ENCODE peak calls at places on chromosomes 6 and 20, in seven cellular contexts. One of them, this sample, is unnamed.

GRCh38 chr20:53940883-53941546 is 129.4 kb downstream of the BCAS1 start:
- DNase-seq in upper lobe of right lung: no peak
- DNase-seq in endothelial cell: no peak
- DNase-seq in HCT116: no peak
- DNase-seq in esophagus squamous epithelium: no peak
- DNase-seq in lung: no peak
- DNase-seq in GM13977: no peak
- DNase-seq in this sample: no peak

GRCh38 chr6:30194797-30195690 is 18.2 kb downstream of the TRIM26 start:
- DNase-seq in HCT116: no peak
- DNase-seq in lung: no peak
- DNase-seq in GM13977: no peak
- DNase-seq in endothelial cell: no peak
- DNase-seq in upper lobe of right lung: no peak
- DNase-seq in esophagus squamous epithelium: no peak
- DNase-seq in this sample: no peak

GRCh38 chr6:123953920-123954319 is 150.3 kb downstream of the NKAIN2 start:
- DNase-seq in lung: no peak
- DNase-seq in GM13977: no peak
- DNase-seq in HCT116: no peak
- DNase-seq in endothelial cell: no peak
- DNase-seq in upper lobe of right lung: no peak
- DNase-seq in esophagus squamous epithelium: no peak
- DNase-seq in this sample: no peak

GRCh38 chr6:42909835-42910234 is 6.0 kb upstream of the PTCRA start:
- DNase-seq in HCT116: no peak
- DNase-seq in GM13977: no peak
- DNase-seq in lung: no peak
- DNase-seq in esophagus squamous epithelium: no peak
- DNase-seq in upper lobe of right lung: no peak
- DNase-seq in endothelial cell: no peak
- DNase-seq in this sample: no peak

GRCh38 chr6:42450314-42451145 is 1.2 kb downstream of the TRERF1 start:
- DNase-seq in GM13977: no peak
- DNase-seq in upper lobe of right lung: no peak
- DNase-seq in HCT116: no peak
- DNase-seq in endothelial cell: no peak
- DNase-seq in lung: no peak
- DNase-seq in esophagus squamous epithelium: no peak
- DNase-seq in this sample: no peak

GRCh38 chr6:4698901-4699659 is 77.1 kb upstream of the CDYL start:
- DNase-seq in esophagus squamous epithelium: no peak
- DNase-seq in endothelial cell: no peak
- DNase-seq in lung: no peak
- DNase-seq in upper lobe of right lung: no peak
- DNase-seq in GM13977: no peak
- DNase-seq in HCT116: no peak
- DNase-seq in this sample: no peak

GRCh38 chr6:37077459-37078296 is 72.2 kb downstream of the FGD2 start:
- DNase-seq in upper lobe of right lung: peak
- DNase-seq in lung: peak
- DNase-seq in esophagus squamous epithelium: no peak
- DNase-seq in HCT116: no peak
- DNase-seq in endothelial cell: no peak
- DNase-seq in GM13977: no peak
- DNase-seq in this sample: no peak

GRCh38 chr20:16661738-16662137 is 68.1 kb upstream of the SNRPB2 start:
- DNase-seq in GM13977: no peak
- DNase-seq in HCT116: no peak
- DNase-seq in lung: no peak
- DNase-seq in upper lobe of right lung: no peak
- DNase-seq in esophagus squamous epithelium: no peak
- DNase-seq in endothelial cell: no peak
- DNase-seq in this sample: no peak

GRCh38 chr20:39645130-39645529 is 683.0 kb downstream of the DHX35 start:
- DNase-seq in upper lobe of right lung: no peak
- DNase-seq in GM13977: no peak
- DNase-seq in HCT116: no peak
- DNase-seq in endothelial cell: no peak
- DNase-seq in esophagus squamous epithelium: no peak
- DNase-seq in lung: no peak
- DNase-seq in this sample: no peak

GRCh38 chr6:134698228-134698627 is 251.7 kb downstream of the ALDH8A1 start:
- DNase-seq in esophagus squamous epithelium: no peak
- DNase-seq in GM13977: no peak
- DNase-seq in endothelial cell: no peak
- DNase-seq in upper lobe of right lung: no peak
- DNase-seq in HCT116: no peak
- DNase-seq in lung: no peak
- DNase-seq in this sample: no peak

GRCh38 chr20:3239026-3239866 is at the start of gene SLC4A11:
- DNase-seq in upper lobe of right lung: peak
- DNase-seq in HCT116: peak
- DNase-seq in endothelial cell: peak
- DNase-seq in esophagus squamous epithelium: no peak
- DNase-seq in GM13977: peak
- DNase-seq in lung: peak
- DNase-seq in this sample: peak

GRCh38 chr6:8175046-8175777 is 72.9 kb upstream of the EEF1E1 start:
- DNase-seq in GM13977: no peak
- DNase-seq in HCT116: no peak
- DNase-seq in esophagus squamous epithelium: no peak
- DNase-seq in upper lobe of right lung: no peak
- DNase-seq in endothelial cell: no peak
- DNase-seq in lung: no peak
- DNase-seq in this sample: no peak

GRCh38 chr6:93787841-93788240 is 368.5 kb upstream of the EPHA7 start:
- DNase-seq in GM13977: no peak
- DNase-seq in esophagus squamous epithelium: no peak
- DNase-seq in upper lobe of right lung: no peak
- DNase-seq in endothelial cell: no peak
- DNase-seq in lung: no peak
- DNase-seq in HCT116: no peak
- DNase-seq in this sample: no peak

GRCh38 chr20:57795977-57796560 is 86.3 kb upstream of the PMEPA1 start:
- DNase-seq in esophagus squamous epithelium: no peak
- DNase-seq in lung: no peak
- DNase-seq in upper lobe of right lung: no peak
- DNase-seq in endothelial cell: no peak
- DNase-seq in GM13977: no peak
- DNase-seq in HCT116: no peak
- DNase-seq in this sample: no peak

GRCh38 chr20:50992336-50992732 is 30.6 kb downstream of the KCNG1 start:
- DNase-seq in esophagus squamous epithelium: no peak
- DNase-seq in GM13977: no peak
- DNase-seq in upper lobe of right lung: no peak
- DNase-seq in lung: no peak
- DNase-seq in endothelial cell: no peak
- DNase-seq in HCT116: no peak
- DNase-seq in this sample: no peak

GRCh38 chr6:170420791-170421776 is 114.5 kb downstream of the FAM120B start:
- DNase-seq in esophagus squamous epithelium: no peak
- DNase-seq in HCT116: no peak
- DNase-seq in lung: no peak
- DNase-seq in endothelial cell: no peak
- DNase-seq in GM13977: no peak
- DNase-seq in upper lobe of right lung: no peak
- DNase-seq in this sample: no peak

GRCh38 chr6:170424634-170425126 is 118.1 kb downstream of the FAM120B start:
- DNase-seq in HCT116: no peak
- DNase-seq in GM13977: no peak
- DNase-seq in endothelial cell: no peak
- DNase-seq in lung: no peak
- DNase-seq in upper lobe of right lung: no peak
- DNase-seq in esophagus squamous epithelium: no peak
- DNase-seq in this sample: no peak

GRCh38 chr6:170423030-170423429 is 116.5 kb downstream of the FAM120B start:
- DNase-seq in lung: no peak
- DNase-seq in endothelial cell: peak
- DNase-seq in upper lobe of right lung: no peak
- DNase-seq in esophagus squamous epithelium: no peak
- DNase-seq in HCT116: no peak
- DNase-seq in GM13977: no peak
- DNase-seq in this sample: peak

GRCh38 chr6:170421921-170422320 is 115.4 kb downstream of the FAM120B start:
- DNase-seq in upper lobe of right lung: no peak
- DNase-seq in esophagus squamous epithelium: no peak
- DNase-seq in GM13977: no peak
- DNase-seq in HCT116: no peak
- DNase-seq in lung: no peak
- DNase-seq in endothelial cell: no peak
- DNase-seq in this sample: no peak

DNA sequence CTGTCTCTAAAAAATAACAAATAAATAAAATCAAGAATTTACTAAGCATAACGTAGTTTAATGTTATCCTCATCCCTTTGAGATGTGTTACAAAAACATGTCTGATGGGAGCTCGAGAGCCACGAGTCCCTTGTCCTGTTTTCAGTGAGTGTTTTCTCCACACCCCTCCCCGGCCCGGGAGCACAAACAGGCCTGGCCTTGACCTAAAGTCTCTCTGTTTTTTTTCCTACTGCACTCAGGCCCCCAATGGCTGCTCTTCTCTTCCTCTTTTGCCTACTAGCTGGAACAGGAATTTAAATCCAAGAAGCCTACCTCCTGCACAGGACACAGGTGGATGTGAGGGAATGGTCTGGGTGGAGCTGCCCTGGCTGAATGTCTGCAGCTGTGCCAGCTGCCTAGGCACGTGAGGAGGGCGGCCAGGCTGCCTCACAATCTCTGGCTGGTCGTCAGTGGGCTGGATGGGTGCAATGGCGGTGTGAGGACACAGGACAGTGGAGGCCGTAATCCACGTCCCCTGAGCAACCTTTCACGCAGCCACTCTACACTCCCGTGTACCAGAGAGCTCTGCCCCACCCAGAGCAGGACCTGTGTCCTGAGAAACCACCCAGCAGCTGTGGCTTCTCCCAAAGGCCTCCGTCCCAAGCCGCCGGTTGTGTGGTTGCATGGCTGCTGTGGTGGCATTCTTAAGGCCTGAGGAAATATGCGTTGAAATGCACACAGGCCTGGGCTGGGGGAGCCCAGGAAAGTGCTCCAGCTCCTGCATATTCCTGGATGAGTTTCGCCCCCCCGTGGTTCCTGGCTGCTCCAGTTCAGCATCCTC is 117.5 kb downstream of the FAM120B start:
- DNase-seq in upper lobe of right lung: no peak
- DNase-seq in endothelial cell: no peak
- DNase-seq in esophagus squamous epithelium: no peak
- DNase-seq in HCT116: no peak
- DNase-seq in lung: no peak
- DNase-seq in GM13977: no peak
- DNase-seq in this sample: no peak
- TF ChIP-seq CTCF in upper lobe of right lung: no peak
- TF ChIP-seq CTCF in endothelial cell: no peak
- TF ChIP-seq CTCF in esophagus squamous epithelium: no peak
- TF ChIP-seq CTCF in HCT116: no peak
- TF ChIP-seq CTCF in lung: no peak
- TF ChIP-seq CTCF in GM13977: no peak
- TF ChIP-seq CTCF in this sample: no peak

GRCh38 chr20:32784369-32785080 is 22.3 kb downstream of the DNMT3B start:
- DNase-seq in HCT116: no peak
- DNase-seq in lung: no peak
- DNase-seq in GM13977: no peak
- DNase-seq in endothelial cell: no peak
- DNase-seq in upper lobe of right lung: no peak
- DNase-seq in esophagus squamous epithelium: no peak
- DNase-seq in this sample: no peak

GRCh38 chr20:32779500-32780215 is 17.5 kb downstream of the DNMT3B start:
- DNase-seq in HCT116: no peak
- DNase-seq in endothelial cell: peak
- DNase-seq in lung: no peak
- DNase-seq in GM13977: no peak
- DNase-seq in upper lobe of right lung: no peak
- DNase-seq in esophagus squamous epithelium: no peak
- DNase-seq in this sample: no peak

GRCh38 chr20:32777177-32777956 is 15.2 kb downstream of the DNMT3B start:
- DNase-seq in lung: no peak
- DNase-seq in HCT116: no peak
- DNase-seq in GM13977: no peak
- DNase-seq in upper lobe of right lung: no peak
- DNase-seq in esophagus squamous epithelium: no peak
- DNase-seq in endothelial cell: no peak
- DNase-seq in this sample: no peak

GRCh38 chr20:32780278-32780677 is 18.1 kb downstream of the DNMT3B start:
- DNase-seq in HCT116: no peak
- DNase-seq in upper lobe of right lung: no peak
- DNase-seq in GM13977: no peak
- DNase-seq in lung: no peak
- DNase-seq in endothelial cell: no peak
- DNase-seq in esophagus squamous epithelium: no peak
- DNase-seq in this sample: no peak

DNA sequence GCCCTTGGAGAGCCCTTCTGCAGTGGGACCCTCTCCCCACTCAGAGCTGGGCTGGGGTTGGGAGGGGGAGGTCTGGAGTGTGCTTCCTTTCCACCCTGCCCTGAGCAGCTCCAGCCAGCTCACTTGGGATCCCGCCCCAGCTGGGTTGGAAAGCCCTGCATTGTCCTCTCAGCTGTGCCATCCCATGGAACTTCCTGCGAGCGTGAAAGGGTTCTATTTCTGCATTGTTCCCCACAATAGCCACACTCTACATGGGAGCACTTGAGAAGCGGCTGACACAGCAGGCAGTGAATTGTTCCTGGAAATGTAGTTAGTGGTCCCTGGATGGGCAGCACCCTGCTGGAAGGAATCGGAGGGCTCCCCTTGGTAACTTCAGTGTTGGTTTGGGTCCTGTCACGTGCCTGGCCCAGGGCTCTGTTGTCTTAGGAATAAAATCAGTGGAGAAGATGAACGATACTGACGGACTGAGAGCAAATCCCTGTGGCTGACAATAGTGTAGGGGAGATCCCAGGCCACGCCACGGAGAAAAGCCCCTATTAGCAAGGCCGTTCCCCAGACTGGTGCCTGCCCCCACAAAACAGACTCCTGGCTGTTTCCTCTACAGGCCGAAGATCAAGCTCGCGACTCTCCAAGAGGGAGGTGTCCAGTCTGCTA is 18.7 kb downstream of the DNMT3B start:
- DNase-seq in esophagus squamous epithelium: no peak
- DNase-seq in lung: no peak
- DNase-seq in endothelial cell: peak
- DNase-seq in GM13977: no peak
- DNase-seq in HCT116: no peak
- DNase-seq in upper lobe of right lung: no peak
- DNase-seq in this sample: no peak
- TF ChIP-seq CTCF in esophagus squamous epithelium: no peak
- TF ChIP-seq CTCF in lung: no peak
- TF ChIP-seq CTCF in endothelial cell: no peak
- TF ChIP-seq CTCF in GM13977: no peak
- TF ChIP-seq CTCF in HCT116: no peak
- TF ChIP-seq CTCF in upper lobe of right lung: no peak
- TF ChIP-seq CTCF in this sample: no peak

GRCh38 chr20:52425253-52425652 is 233.7 kb upstream of the ZFP64 start:
- DNase-seq in upper lobe of right lung: no peak
- DNase-seq in endothelial cell: no peak
- DNase-seq in HCT116: no peak
- DNase-seq in esophagus squamous epithelium: no peak
- DNase-seq in GM13977: no peak
- DNase-seq in lung: no peak
- DNase-seq in this sample: no peak
- TF ChIP-seq CTCF in upper lobe of right lung: no peak
- TF ChIP-seq CTCF in endothelial cell: no peak
- TF ChIP-seq CTCF in HCT116: no peak
- TF ChIP-seq CTCF in esophagus squamous epithelium: no peak
- TF ChIP-seq CTCF in GM13977: no peak
- TF ChIP-seq CTCF in lung: no peak
- TF ChIP-seq CTCF in this sample: no peak

GRCh38 chr6:97501875-97502274 is 218.9 kb upstream of the MMS22L start:
- DNase-seq in endothelial cell: no peak
- DNase-seq in GM13977: no peak
- DNase-seq in upper lobe of right lung: no peak
- DNase-seq in lung: no peak
- DNase-seq in esophagus squamous epithelium: no peak
- DNase-seq in HCT116: no peak
- DNase-seq in this sample: no peak
- TF ChIP-seq CTCF in endothelial cell: no peak
- TF ChIP-seq CTCF in GM13977: no peak
- TF ChIP-seq CTCF in upper lobe of right lung: no peak
- TF ChIP-seq CTCF in lung: no peak
- TF ChIP-seq CTCF in esophagus squamous epithelium: no peak
- TF ChIP-seq CTCF in HCT116: peak
- TF ChIP-seq CTCF in this sample: no peak

This sample was measured in GM20000.